ENCODE peak calls at places on chromosomes 12 and 14, in four cellular contexts. Z is A549, R is body of pancreas, V is AG09319. F is an unnamed sample.

GRCh38 chr12:57047981-57048380 is 1.9 kb downstream of the MYO1A start:
- DNase-seq in Z (no peak), R (no peak), V (no peak), F (no peak)

GRCh38 chr12:46266382-46266791 is 2.5 kb downstream of the SLC38A1 start:
- DNase-seq in Z (peak; percentile 46), R (no peak), V (no peak), F (peak; percentile 73)

GRCh38 chr12:94147377-94147990 is 893 bp upstream of the PLXNC1 start:
- DNase-seq in Z (no peak), R (no peak), V (no peak), F (no peak)

GRCh38 chr14:73804636-73805035 is 47.0 kb upstream of the PTGR2 start:
- DNase-seq in Z (no peak), R (no peak), V (no peak), F (no peak)

GRCh38 chr12:90128526-90128925 is 419.9 kb upstream of the ATP2B1 start:
- DNase-seq in Z (peak; percentile 10), R (no peak), V (no peak), F (no peak)

GRCh38 chr12:116979109-116979508 is 68.4 kb downstream of the FBXW8 start:
- DNase-seq in Z (no peak), R (no peak), V (no peak), F (no peak)

GRCh38 chr12:118357327-118358007 is 15.2 kb downstream of the TAOK3 start:
- DNase-seq in Z (peak; percentile 76), R (no peak), V (no peak), F (no peak)

GRCh38 chr14:34049769-34050168 is 98.9 kb upstream of the EGLN3 start:
- DNase-seq in Z (no peak), R (no peak), V (no peak), F (no peak)

GRCh38 chr12:39440781-39441180 is 2.1 kb downstream of the KIF21A start:
- DNase-seq in Z (peak; percentile 14), R (no peak), V (no peak), F (no peak)

GRCh38 chr12:123807002-123807401 is 44.9 kb downstream of the DNAH10 start:
- DNase-seq in Z (no peak), R (no peak), V (no peak), F (no peak)

GRCh38 chr14:64465208-64465821 is at the start of gene AKAP5:
- DNase-seq in Z (peak; percentile 28), R (peak; percentile 54), V (no peak), F (peak; percentile 54)

GRCh38 chr12:116739381-116739887 is 1.3 kb downstream of the RNFT2 start:
- DNase-seq in Z (no peak), R (no peak), V (no peak), F (no peak)

GRCh38 chr14:35300228-35300627 is 8.0 kb downstream of the PSMA6 start:
- DNase-seq in Z (no peak), R (no peak), V (no peak), F (no peak)

GRCh38 chr12:114729731-114730130 is 45.8 kb upstream of the TBX3 start:
- DNase-seq in Z (peak; percentile 61), R (no peak), V (peak; percentile 14), F (peak; percentile 21)

GRCh38 chr12:96623155-96623554 is 133.8 kb downstream of the CFAP54 start:
- DNase-seq in Z (no peak), R (no peak), V (no peak), F (no peak)

GRCh38 chr12:56878010-56878339 is 56.2 kb downstream of the SDR9C7 start:
- DNase-seq in Z (peak; percentile 69), R (no peak), V (no peak), F (no peak)

GRCh38 chr14:67449096-67449495 is 37.1 kb upstream of the PLEK2 start:
- DNase-seq in Z (no peak), R (no peak), V (no peak), F (no peak)

GRCh38 chr12:14129601-14130178 is 148.3 kb upstream of the GRIN2B start:
- DNase-seq in Z (no peak), R (no peak), V (no peak), F (no peak)

GRCh38 chr14:59282366-59282765 is 93.9 kb downstream of the DAAM1 start:
- DNase-seq in Z (no peak), R (no peak), V (no peak), F (peak; percentile 36)

GRCh38 chr12:102811125-102811737 is 105.8 kb downstream of the PAH start:
- DNase-seq in Z (peak; percentile 51), R (peak; percentile 18), V (no peak), F (peak; percentile 15)

GRCh38 chr12:9208236-9208635 is at the start of gene PZP:
- DNase-seq in Z (no peak), R (no peak), V (no peak), F (no peak)

GRCh38 chr12:51449569-51450246 is 25.1 kb downstream of the SLC4A8 start:
- DNase-seq in Z (no peak), R (no peak), V (no peak), F (no peak)

GRCh38 chr14:85528080-85528881 is 1.7 kb upstream of the FLRT2 start:
- DNase-seq in Z (peak; percentile 93), R (peak; percentile 57), V (peak; percentile 75), F (peak; percentile 66)

GRCh38 chr12:80044694-80045046 is 54.7 kb upstream of the OTOGL start:
- DNase-seq in Z (no peak), R (no peak), V (no peak), F (peak; percentile 80)

GRCh38 chr14:81942071-81942470 is 408.4 kb upstream of the SEL1L start:
- DNase-seq in Z (no peak), R (no peak), V (no peak), F (no peak)

GRCh38 chr12:11497995-11498394 is 102.6 kb upstream of the PRB2 start:
- DNase-seq in Z (no peak), R (no peak), V (no peak), F (no peak)

GRCh38 chr14:78902010-78902623 is 731.9 kb downstream of the NRXN3 start:
- DNase-seq in Z (peak; percentile 34), R (peak; percentile 35), V (no peak), F (no peak)

GRCh38 chr12:27456618-27457017 is 10.1 kb downstream of the SMCO2 start:
- DNase-seq in Z (no peak), R (peak; percentile 34), V (no peak), F (no peak)

GRCh38 chr12:33223956-33224355 is 215.7 kb downstream of the SYT10 start:
- DNase-seq in Z (no peak), R (no peak), V (no peak), F (peak; percentile 40)

GRCh38 chr14:69044965-69045555 is 66.0 kb upstream of the ACTN1 start:
- DNase-seq in Z (no peak), R (no peak), V (no peak), F (no peak)

GRCh38 chr14:21104448-21105060 is 3.7 kb downstream of the TMEM253 start:
- DNase-seq in Z (peak; percentile 87), R (peak; percentile 77), V (no peak), F (peak; percentile 73)

GRCh38 chr12:45509187-45509586 is 220.3 kb upstream of the ARID2 start:
- DNase-seq in Z (no peak), R (no peak), V (no peak), F (no peak)

GRCh38 chr12:61991663-61992062 is 268.5 kb upstream of the USP15 start:
- DNase-seq in Z (no peak), R (no peak), V (no peak), F (no peak)

GRCh38 chr12:61996717-61997116 is 263.5 kb upstream of the USP15 start:
- DNase-seq in Z (no peak), R (no peak), V (no peak), F (no peak)

DNA sequence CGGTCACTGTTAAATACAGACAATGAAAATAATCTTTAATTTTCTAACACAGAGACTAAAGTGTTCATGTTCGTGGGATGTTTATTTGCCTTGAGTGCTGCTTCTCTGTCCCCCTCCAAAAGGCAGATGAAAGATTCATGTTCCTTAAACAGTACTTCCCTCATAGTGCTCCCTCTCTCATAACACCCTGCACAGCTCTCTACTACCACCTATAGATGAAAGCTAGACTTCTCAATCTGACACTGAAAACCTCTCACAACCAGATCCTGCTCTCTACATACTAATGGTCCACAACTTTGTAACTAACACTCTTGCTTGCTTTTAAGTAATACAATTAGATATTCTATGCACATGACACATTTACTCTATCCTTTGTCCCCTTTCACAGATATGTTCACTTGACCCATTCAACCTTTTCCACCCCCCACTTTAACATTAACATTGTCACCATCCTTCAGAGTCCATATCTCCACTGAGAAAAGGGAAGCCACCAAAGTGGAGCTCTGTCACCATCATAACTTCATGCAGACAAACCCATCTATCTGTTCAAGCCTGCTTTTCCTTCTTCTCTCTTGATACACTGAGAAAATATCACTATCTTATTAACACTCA is 266.4 kb upstream of the USP15 start:
- DNase-seq in Z (peak; percentile 43), R (no peak), V (no peak), F (peak; percentile 20)
- TF ChIP-seq CTCF in Z (peak; percentile 52), R (peak; percentile 39), V (peak; percentile 41), F (peak; percentile 35)

DNA sequence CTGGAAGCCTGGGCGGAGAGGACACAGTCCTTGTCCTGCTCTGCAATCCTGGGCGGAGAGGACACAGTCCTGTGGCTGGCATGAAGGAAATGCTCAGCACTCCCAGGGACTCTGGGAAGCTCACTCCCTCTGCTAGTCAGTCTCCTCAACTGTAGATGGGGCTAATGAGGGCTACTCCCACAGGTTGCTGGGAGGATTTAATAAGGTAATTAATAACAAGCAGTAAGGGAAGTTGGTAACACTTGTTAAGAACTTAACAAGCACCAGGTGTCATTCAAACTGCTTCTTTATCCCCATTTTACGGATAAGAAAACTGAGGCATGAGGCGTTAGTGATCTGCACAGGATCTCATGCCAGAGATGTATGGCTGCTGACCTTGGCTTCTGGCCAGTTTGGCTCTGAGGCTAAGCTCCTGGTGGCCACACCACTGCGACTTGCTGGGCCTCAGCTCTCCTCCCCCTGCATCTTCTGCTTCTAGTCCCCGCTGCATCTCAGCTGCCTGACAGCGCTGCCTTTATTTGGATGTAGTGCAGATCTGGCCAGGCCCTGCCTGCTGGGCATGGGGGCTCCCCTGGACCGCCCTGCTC is 54.1 kb upstream of the BEGAIN start:
- DNase-seq in Z (no peak), R (no peak), V (no peak), F (no peak)
- TF ChIP-seq CTCF in Z (no peak), R (no peak), V (no peak), F (no peak)

GRCh38 chr12:49548822-49549648 is 10.2 kb downstream of the KCNH3 start:
- DNase-seq in Z (no peak), R (no peak), V (no peak), F (no peak)
- TF ChIP-seq CTCF in Z (no peak), R (no peak), V (peak; percentile 38), F (no peak)

GRCh38 chr14:53354331-53354730 is 201.2 kb upstream of the DDHD1 start:
- DNase-seq in Z (no peak), R (no peak), V (no peak), F (no peak)

GRCh38 chr14:53360821-53361220 is 207.7 kb upstream of the DDHD1 start:
- DNase-seq in Z (no peak), R (no peak), V (no peak), F (no peak)

GRCh38 chr14:53358166-53358565 is 205.0 kb upstream of the DDHD1 start:
- DNase-seq in Z (no peak), R (no peak), V (no peak), F (no peak)

GRCh38 chr14:53356361-53357150 is 203.4 kb upstream of the DDHD1 start:
- DNase-seq in Z (no peak), R (no peak), V (no peak), F (no peak)

GRCh38 chr14:53355581-53356112 is 202.5 kb upstream of the DDHD1 start:
- DNase-seq in Z (peak; percentile 40), R (no peak), V (no peak), F (peak; percentile 55)
- TF ChIP-seq CTCF in Z (no peak), R (no peak), V (no peak), F (no peak)

F was measured in RWPE1.